ENCODE peak calls at places on chromosomes 6 and 20, in ten cellular contexts. B is AG09309; P is CD4-positive, alpha-beta T cell; V is cardiac fibroblast; Q is GM04503; L is CD4-positive, alpha-beta memory T cell; D is islet precursor cell; I is AG09319; Y is activated T-helper 1 cell treated with anti-CD3 and anti-CD28 coated beads, Interleukin-12 subunit alpha, Interleukin-12 subunit beta, Interleukin-2, Interleukin-4 antibody, amounts not matched to agents 30 ng/mL and 10 ng/mL and 1 ng/mL, durations not matched to agents 14 hours and 24 hours and 36 hours; J is CD8-positive, alpha-beta T cell. H is an unnamed sample.
A peak's percentile ranks its signal among the peaks of the same experiment; 100 is the strongest.

GRCh38 chr6:44263357-44264100 is 1.8 kb downstream of the NFKBIE start:
- DNase-seq in B (no peak), P (no peak), V (peak; percentile 31), Q (no peak), L (no peak), D (peak; percentile 66), I (no peak), Y (no peak), J (no peak), H (no peak)

GRCh38 chr6:89840538-89840937 is 10.9 kb downstream of the CASP8AP2 start:
- DNase-seq in B (no peak), P (no peak), V (peak; percentile 63), Q (no peak), L (no peak), D (no peak), I (no peak), Y (no peak), J (no peak), H (no peak)

GRCh38 chr6:70210462-70210861 is 92.4 kb downstream of the COL9A1 start:
- DNase-seq in B (no peak), P (no peak), V (no peak), Q (no peak), L (no peak), D (no peak), I (no peak), Y (no peak), J (no peak), H (no peak)

GRCh38 chr20:37522258-37523011 is 1.4 kb downstream of the NNAT start:
- DNase-seq in B (no peak), P (no peak), V (peak; percentile 48), Q (no peak), L (no peak), D (no peak), I (no peak), Y (no peak), J (no peak), H (no peak)

GRCh38 chr6:140040391-140040790 is 665.9 kb upstream of the CITED2 start:
- DNase-seq in B (no peak), P (no peak), V (no peak), Q (no peak), L (no peak), D (no peak), I (no peak), Y (no peak), J (no peak), H (no peak)

GRCh38 chr6:5167501-5167900 is 82.4 kb downstream of the PPP1R3G start:
- DNase-seq in B (no peak), P (no peak), V (peak; percentile 19), Q (no peak), L (no peak), D (no peak), I (no peak), Y (no peak), J (no peak), H (no peak)

GRCh38 chr6:123415844-123416468 is 220.8 kb downstream of the TRDN start:
- DNase-seq in B (peak; percentile 3), P (no peak), V (peak; percentile 67), Q (peak; percentile 1), L (peak; percentile 9), D (peak; percentile 66), I (peak; percentile 15), Y (peak; percentile 4), J (no peak), H (peak; percentile 57)

GRCh38 chr6:74343804-74344203 is 647.8 kb downstream of the CD109 start:
- DNase-seq in B (no peak), P (no peak), V (peak; percentile 27), Q (no peak), L (no peak), D (no peak), I (no peak), Y (no peak), J (no peak), H (no peak)

GRCh38 chr6:27591660-27592059 is 118.8 kb upstream of the ZNF184 start:
- DNase-seq in B (no peak), P (no peak), V (peak; percentile 30), Q (no peak), L (no peak), D (peak; percentile 58), I (no peak), Y (no peak), J (no peak), H (no peak)

GRCh38 chr20:23484081-23484480 is 6.8 kb upstream of the CST8 start:
- DNase-seq in B (no peak), P (no peak), V (no peak), Q (no peak), L (no peak), D (no peak), I (no peak), Y (no peak), J (no peak), H (no peak)

GRCh38 chr6:139112146-139112545 is 22.7 kb upstream of the HECA start:
- DNase-seq in B (no peak), P (no peak), V (no peak), Q (no peak), L (no peak), D (no peak), I (no peak), Y (no peak), J (no peak), H (no peak)

GRCh38 chr6:82220167-82220566 is 27.4 kb downstream of the IBTK start:
- DNase-seq in B (no peak), P (no peak), V (no peak), Q (no peak), L (no peak), D (no peak), I (no peak), Y (no peak), J (no peak), H (no peak)

GRCh38 chr6:4281341-4282293 is 146.2 kb upstream of the ECI2 start:
- DNase-seq in B (no peak), P (no peak), V (peak; percentile 15), Q (no peak), L (no peak), D (peak; percentile 85), I (no peak), Y (no peak), J (no peak), H (no peak)

GRCh38 chr6:166104107-166104506 is 63.5 kb downstream of the TBXT start:
- DNase-seq in B (no peak), P (no peak), V (peak; percentile 42), Q (peak; percentile 16), L (no peak), D (no peak), I (no peak), Y (no peak), J (no peak), H (no peak)

GRCh38 chr6:38150681-38151296 is 331.3 kb downstream of the ZFAND3 start:
- DNase-seq in B (no peak), P (no peak), V (no peak), Q (no peak), L (no peak), D (peak; percentile 35), I (no peak), Y (no peak), J (no peak), H (no peak)

GRCh38 chr6:126724821-126725220 is 384.9 kb downstream of the CENPW start:
- DNase-seq in B (no peak), P (no peak), V (no peak), Q (no peak), L (no peak), D (no peak), I (no peak), Y (no peak), J (no peak), H (no peak)

GRCh38 chr6:45599053-45599452 is 221.3 kb upstream of the SUPT3H start:
- DNase-seq in B (no peak), P (no peak), V (no peak), Q (no peak), L (no peak), D (no peak), I (no peak), Y (no peak), J (no peak), H (no peak)

GRCh38 chr6:169801396-169802160 is 50.2 kb downstream of the ERMARD start:
- DNase-seq in B (no peak), P (no peak), V (no peak), Q (no peak), L (no peak), D (peak; percentile 53), I (no peak), Y (no peak), J (no peak), H (no peak)

H was measured in DND-41.